ENCODE peak calls at places on chromosomes 2 and 18, in eight cellular contexts. L is MM.1S, M is OCI-LY7, C is heart left ventricle, Q is body of pancreas, W is fibroblast of lung, G is gastrocnemius medialis, X is WERI-Rb-1. K is an unnamed sample.

GRCh38 chr18:49055787-49056186 is 105.0 kb upstream of the SMAD7 start:
- DNase-seq in G (peak; percentile 20), L (no peak), W (peak; percentile 73), Q (no peak), X (no peak), C (peak; percentile 70), M (peak; percentile 68), K (no peak)

GRCh38 chr2:24231461-24231881 is 56.6 kb downstream of the FAM228A start:
- DNase-seq in W (peak; percentile 68), L (no peak), Q (no peak), X (no peak), G (no peak), M (no peak), C (no peak), K (no peak)

GRCh38 chr2:20353597-20353996 is 3.0 kb upstream of the PUM2 start:
- DNase-seq in W (no peak), G (no peak), M (no peak), X (no peak), C (no peak), Q (no peak), L (no peak), K (peak; percentile 78)

GRCh38 chr2:135607561-135607960 is 76.3 kb downstream of the R3HDM1 start:
- DNase-seq in L (no peak), W (peak; percentile 18), Q (no peak), X (no peak), C (no peak), M (no peak), G (no peak), K (no peak)

GRCh38 chr2:119672161-119672862 is 6.7 kb upstream of the TMEM177 start:
- DNase-seq in X (no peak), L (no peak), C (no peak), W (no peak), G (no peak), M (no peak), Q (no peak), K (no peak)

GRCh38 chr2:237227190-237227988 is 141.7 kb downstream of the COPS8 start:
- DNase-seq in X (no peak), L (no peak), G (no peak), W (peak; percentile 99), M (no peak), C (no peak), Q (no peak), K (no peak)

GRCh38 chr2:222142027-222142426 is 156.8 kb downstream of the PAX3 start:
- DNase-seq in W (peak; percentile 86), M (no peak), C (no peak), L (no peak), G (no peak), X (no peak), Q (no peak), K (no peak)

GRCh38 chr2:158723921-158724802 is 71.0 kb upstream of the DAPL1 start:
- DNase-seq in M (no peak), L (no peak), Q (no peak), X (no peak), G (no peak), W (no peak), C (no peak), K (no peak)

GRCh38 chr2:216211141-216211540 is 102.0 kb downstream of the XRCC5 start:
- DNase-seq in G (no peak), C (no peak), M (no peak), L (no peak), W (peak; percentile 42), Q (no peak), X (no peak), K (no peak)

GRCh38 chr2:105573910-105574655 is 170.6 kb upstream of the NCK2 start:
- DNase-seq in X (no peak), C (no peak), M (no peak), W (no peak), Q (no peak), G (no peak), L (peak; percentile 52), K (no peak)

DNA sequence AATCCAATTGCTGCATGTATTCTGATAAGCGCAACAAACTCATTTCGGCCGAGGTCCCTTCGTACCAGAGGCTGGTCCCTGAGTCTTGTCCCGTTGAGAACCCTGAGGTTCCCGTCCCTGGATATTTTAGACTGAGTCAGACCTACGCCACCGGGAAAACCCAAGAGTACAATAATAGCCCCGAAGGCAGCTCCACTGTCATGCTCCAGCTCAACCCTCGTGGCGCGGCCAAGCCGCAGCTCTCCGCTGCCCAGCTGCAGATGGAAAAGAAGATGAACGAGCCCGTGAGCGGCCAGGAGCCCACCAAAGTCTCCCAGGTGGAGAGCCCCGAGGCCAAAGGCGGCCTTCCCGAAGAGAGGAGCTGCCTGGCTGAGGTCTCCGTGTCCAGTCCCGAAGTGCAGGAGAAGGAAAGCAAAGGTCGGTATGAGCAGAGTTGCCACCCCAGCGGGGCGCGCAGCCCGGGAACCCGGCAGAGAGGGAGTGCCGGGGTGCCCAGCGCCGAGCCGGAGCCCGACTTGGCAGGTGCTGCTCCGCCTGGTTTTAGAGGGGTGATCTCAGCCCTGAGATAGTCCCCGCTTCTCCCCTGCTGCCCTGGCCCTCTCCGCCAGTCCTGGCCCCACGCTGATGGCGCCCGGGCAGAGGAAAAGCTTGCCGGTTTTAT is 714 bp downstream of the HOXD10 start:
- DNase-seq in G (no peak), W (no peak), X (no peak), M (no peak), Q (no peak), C (no peak), L (no peak), K (no peak)
- H3K4me3 ChIP-seq in G (no peak overlapping the region), W (no peak overlapping the region), X (no peak overlapping the region), M (no peak overlapping the region), Q (no peak overlapping the region), C (no peak overlapping the region), L (no peak overlapping the region), K (no peak overlapping the region)

GRCh38 chr2:155250800-155251199 is 552.3 kb downstream of the KCNJ3 start:
- DNase-seq in M (peak; percentile 55), L (peak; percentile 37), W (no peak), C (no peak), X (no peak), Q (no peak), G (no peak), K (no peak)
- TF ChIP-seq CTCF in M (peak; percentile 81), L (peak; percentile 66), W (no peak), C (peak; percentile 5), X (peak; percentile 58), Q (no peak), G (no peak), K (peak; percentile 55)

GRCh38 chr2:224734949-224735348 is 18.8 kb upstream of the CCDC195 start:
- DNase-seq in W (no peak), X (no peak), L (no peak), M (no peak), G (no peak), C (no peak), Q (no peak), K (no peak)
- H3K4me3 ChIP-seq in W (no peak overlapping the region), X (no peak overlapping the region), L (no peak overlapping the region), M (no peak overlapping the region), G (no peak overlapping the region), C (no peak overlapping the region), Q (no peak overlapping the region), K (no peak overlapping the region)

GRCh38 chr18:11859282-11859797 is 8.1 kb downstream of the CHMP1B start:
- DNase-seq in G (no peak), C (no peak), M (no peak), W (no peak), X (no peak), L (no peak), Q (no peak), K (no peak)

GRCh38 chr18:11857177-11857887 is 6.1 kb downstream of the CHMP1B start:
- DNase-seq in W (peak; percentile 100), X (no peak), C (peak; percentile 56), G (peak; percentile 92), Q (peak; percentile 36), L (no peak), M (no peak), K (no peak)

GRCh38 chr18:11861583-11862288 is 10.5 kb downstream of the CHMP1B start:
- DNase-seq in G (no peak), L (no peak), W (no peak), M (no peak), X (no peak), C (no peak), Q (no peak), K (no peak)

GRCh38 chr18:11860594-11861450 is 9.6 kb downstream of the CHMP1B start:
- DNase-seq in M (no peak), Q (no peak), X (no peak), W (no peak), C (no peak), G (no peak), L (no peak), K (no peak)

DNA sequence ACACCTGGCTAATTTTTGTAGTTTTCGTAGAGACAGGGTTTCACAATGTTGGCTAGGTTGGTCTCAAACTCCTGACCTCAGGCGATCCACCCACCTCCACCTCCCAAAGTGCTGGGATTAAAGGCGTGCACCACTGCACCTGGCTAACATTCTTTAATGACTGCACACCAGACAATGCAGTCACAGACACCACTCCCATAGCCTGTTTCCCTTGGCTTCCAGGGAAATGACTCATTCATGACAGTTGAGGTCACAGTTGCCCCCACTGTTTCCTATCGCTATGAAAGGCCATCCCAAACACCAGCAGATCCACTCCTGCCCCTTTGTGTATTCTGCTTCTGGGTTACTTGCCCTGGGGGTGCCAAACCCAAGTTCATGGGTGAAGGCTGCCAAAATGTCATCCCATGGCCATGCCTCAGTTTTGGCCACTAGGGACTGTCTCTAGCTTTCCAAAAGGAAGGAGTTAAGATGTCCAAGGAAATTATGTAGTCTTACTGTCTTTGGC is 8.7 kb downstream of the CHMP1B start:
- DNase-seq in W (peak; percentile 88), L (no peak), Q (no peak), M (no peak), G (no peak), C (no peak), X (no peak), K (no peak)
- TF ChIP-seq CTCF in W (peak; percentile 45), L (peak; percentile 7), Q (no peak), M (no peak), G (peak; percentile 35), C (no peak), X (peak; percentile 9), K (no peak)

GRCh38 chr2:174341995-174342571 is 7.3 kb downstream of the SP9 start:
- DNase-seq in L (no peak), C (no peak), Q (no peak), W (no peak), G (no peak), X (no peak), M (no peak), K (no peak)
- H3K4me3 ChIP-seq in L (peak overlapping the region; percentile 61), C (no peak overlapping the region), Q (no peak overlapping the region), W (peak overlapping the region; percentile 30), G (peak overlapping the region; percentile 33), X (peak overlapping the region; percentile 70), M (peak overlapping the region; percentile 49), K (no peak overlapping the region)

GRCh38 chr2:96106991-96107882 is 9.1 kb downstream of the ADRA2B start:
- DNase-seq in Q (peak; percentile 2), M (no peak), X (peak; percentile 1), W (no peak), G (no peak), C (no peak), L (no peak), K (no peak)
- TF ChIP-seq CTCF in Q (no peak), M (no peak), X (no peak), W (no peak), G (no peak), C (no peak), L (no peak), K (no peak)

GRCh38 chr2:229269986-229270385 is 1.1 kb downstream of the PID1 start:
- DNase-seq in G (no peak), Q (no peak), C (no peak), M (no peak), W (no peak), X (no peak), L (no peak), K (no peak)
- H3K4me3 ChIP-seq in G (peak overlapping the region; percentile 65), Q (no peak overlapping the region), C (peak overlapping the region; percentile 18), M (no peak overlapping the region), W (peak overlapping the region; percentile 85), X (no peak overlapping the region), L (no peak overlapping the region), K (no peak overlapping the region)